ENCODE peak calls at places on chromosomes 12 and 14, in seven cellular contexts. Y, N, M, T, X, V and G are unnamed samples.

GRCh38 chr14:39370415-39370814 is 61.8 kb downstream of the FBXO33 start:
- DNase-seq in X (no peak), Y (no peak), T (no peak), V (no peak), N (no peak), M (no peak), G (no peak)

GRCh38 chr12:26748741-26749431 is 84.1 kb downstream of the ITPR2 start:
- DNase-seq in M (no peak), V (peak; percentile 8), X (no peak), Y (peak; percentile 13), T (no peak), N (no peak), G (no peak)

GRCh38 chr12:55963760-55964159 is 2.1 kb downstream of the PMEL start:
- DNase-seq in N (no peak), T (no peak), X (no peak), V (no peak), M (no peak), Y (no peak), G (no peak)

GRCh38 chr14:76298896-76299295 is 77.0 kb upstream of the ESRRB start:
- DNase-seq in X (no peak), N (no peak), M (no peak), T (no peak), V (no peak), Y (no peak), G (no peak)

GRCh38 chr14:64388533-64389243 is 535 bp downstream of the MTHFD1 start:
- DNase-seq in Y (peak; percentile 12), X (no peak), M (peak; percentile 18), N (no peak), V (no peak), T (peak; percentile 74), G (peak; percentile 29)

GRCh38 chr12:48977290-48978281 is 536 bp upstream of the WNT1 start:
- DNase-seq in M (no peak), V (no peak), N (peak; percentile 79), T (peak; percentile 87), X (no peak), Y (no peak), G (no peak)

GRCh38 chr12:66035289-66035961 is 95.1 kb downstream of the LLPH start:
- DNase-seq in M (no peak), V (no peak), T (no peak), Y (no peak), X (no peak), N (no peak), G (no peak)

GRCh38 chr14:99287269-99287942 is 15.4 kb upstream of the BCL11B start:
- DNase-seq in V (no peak), Y (no peak), X (no peak), T (no peak), M (no peak), N (no peak), G (no peak)

GRCh38 chr12:119486599-119487154 is 106.9 kb upstream of the TMEM233 start:
- DNase-seq in X (no peak), M (peak; percentile 43), Y (no peak), T (no peak), V (no peak), N (peak; percentile 72), G (no peak)

GRCh38 chr14:51462182-51462581 is 189.5 kb upstream of the FRMD6 start:
- DNase-seq in M (no peak), X (no peak), V (no peak), Y (no peak), N (no peak), T (no peak), G (no peak)

GRCh38 chr14:85252011-85252410 is 277.9 kb upstream of the FLRT2 start:
- DNase-seq in X (peak; percentile 2), M (no peak), T (no peak), Y (peak; percentile 48), N (no peak), V (peak; percentile 30), G (no peak)

GRCh38 chr14:86799244-86799647 is 1193.7 kb downstream of the GALC start:
- DNase-seq in T (no peak), X (no peak), V (peak; percentile 86), N (no peak), M (no peak), Y (peak; percentile 92), G (no peak)